ENCODE peak calls at places on chromosomes 11 and 22, in ten cellular contexts. One of them, this sample, is unnamed.

GRCh38 chr22:30970356-30970746 is 1.3 kb downstream of the TUG1 start:
- DNase-seq in RWPE1: no peak
- DNase-seq in NCI-H1105 treated with DMSO at 0.1 percent for 48 hours: no peak
- DNase-seq in CD8-positive, alpha-beta T cell: no peak
- DNase-seq in AG20443: no peak
- DNase-seq in AG04450: no peak
- DNase-seq in neural crest cell: no peak
- DNase-seq in activated naive CD4-positive, alpha-beta T cell treated with anti-CD3 and anti-CD28 coated beads, Interleukin-2, amount 10 ng/mL, durations not matched to agents 7 days and 5 days: no peak
- DNase-seq in EH: no peak
- DNase-seq in ELF-1: no peak
- DNase-seq in this sample: no peak

GRCh38 chr11:46529086-46529905 is 64.5 kb downstream of the AMBRA1 start:
- DNase-seq in NCI-H1105 treated with DMSO at 0.1 percent for 48 hours: peak
- DNase-seq in ELF-1: peak
- DNase-seq in AG04450: no peak
- DNase-seq in CD8-positive, alpha-beta T cell: peak
- DNase-seq in neural crest cell: peak
- DNase-seq in activated naive CD4-positive, alpha-beta T cell treated with anti-CD3 and anti-CD28 coated beads, Interleukin-2, amount 10 ng/mL, durations not matched to agents 7 days and 5 days: peak
- DNase-seq in RWPE1: peak
- DNase-seq in EH: peak
- DNase-seq in AG20443: peak
- DNase-seq in this sample: peak

GRCh38 chr22:18906896-18907295 is 776 bp downstream of the DGCR6 start:
- DNase-seq in CD8-positive, alpha-beta T cell: no peak
- DNase-seq in neural crest cell: no peak
- DNase-seq in EH: no peak
- DNase-seq in activated naive CD4-positive, alpha-beta T cell treated with anti-CD3 and anti-CD28 coated beads, Interleukin-2, amount 10 ng/mL, durations not matched to agents 7 days and 5 days: no peak
- DNase-seq in AG20443: no peak
- DNase-seq in NCI-H1105 treated with DMSO at 0.1 percent for 48 hours: no peak
- DNase-seq in ELF-1: no peak
- DNase-seq in AG04450: no peak
- DNase-seq in RWPE1: no peak
- DNase-seq in this sample: no peak

GRCh38 chr11:67400251-67400941 is 1.3 kb downstream of the PPP1CA start:
- DNase-seq in AG04450: no peak
- DNase-seq in activated naive CD4-positive, alpha-beta T cell treated with anti-CD3 and anti-CD28 coated beads, Interleukin-2, amount 10 ng/mL, durations not matched to agents 7 days and 5 days: no peak
- DNase-seq in neural crest cell: no peak
- DNase-seq in ELF-1: peak
- DNase-seq in EH: no peak
- DNase-seq in NCI-H1105 treated with DMSO at 0.1 percent for 48 hours: no peak
- DNase-seq in AG20443: no peak
- DNase-seq in RWPE1: no peak
- DNase-seq in CD8-positive, alpha-beta T cell: no peak
- DNase-seq in this sample: no peak

GRCh38 chr11:67491276-67492068 is 8.6 kb downstream of the AIP start:
- DNase-seq in CD8-positive, alpha-beta T cell: no peak
- DNase-seq in activated naive CD4-positive, alpha-beta T cell treated with anti-CD3 and anti-CD28 coated beads, Interleukin-2, amount 10 ng/mL, durations not matched to agents 7 days and 5 days: no peak
- DNase-seq in AG20443: no peak
- DNase-seq in ELF-1: no peak
- DNase-seq in neural crest cell: no peak
- DNase-seq in EH: no peak
- DNase-seq in AG04450: no peak
- DNase-seq in NCI-H1105 treated with DMSO at 0.1 percent for 48 hours: no peak
- DNase-seq in RWPE1: no peak
- DNase-seq in this sample: no peak

GRCh38 chr11:32229566-32230240 is 138.8 kb downstream of the RCN1 start:
- DNase-seq in AG20443: no peak
- DNase-seq in neural crest cell: no peak
- DNase-seq in ELF-1: no peak
- DNase-seq in EH: no peak
- DNase-seq in AG04450: no peak
- DNase-seq in CD8-positive, alpha-beta T cell: no peak
- DNase-seq in RWPE1: no peak
- DNase-seq in activated naive CD4-positive, alpha-beta T cell treated with anti-CD3 and anti-CD28 coated beads, Interleukin-2, amount 10 ng/mL, durations not matched to agents 7 days and 5 days: no peak
- DNase-seq in NCI-H1105 treated with DMSO at 0.1 percent for 48 hours: no peak
- DNase-seq in this sample: no peak

GRCh38 chr11:119704849-119705248 is 24.2 kb downstream of the NECTIN1 start:
- DNase-seq in EH: no peak
- DNase-seq in AG04450: no peak
- DNase-seq in ELF-1: no peak
- DNase-seq in CD8-positive, alpha-beta T cell: no peak
- DNase-seq in RWPE1: no peak
- DNase-seq in neural crest cell: no peak
- DNase-seq in NCI-H1105 treated with DMSO at 0.1 percent for 48 hours: no peak
- DNase-seq in activated naive CD4-positive, alpha-beta T cell treated with anti-CD3 and anti-CD28 coated beads, Interleukin-2, amount 10 ng/mL, durations not matched to agents 7 days and 5 days: no peak
- DNase-seq in AG20443: no peak
- DNase-seq in this sample: no peak

GRCh38 chr11:126132319-126132718 is 69.7 kb upstream of the CDON start:
- DNase-seq in AG04450: no peak
- DNase-seq in EH: peak
- DNase-seq in RWPE1: peak
- DNase-seq in AG20443: peak
- DNase-seq in ELF-1: peak
- DNase-seq in CD8-positive, alpha-beta T cell: no peak
- DNase-seq in activated naive CD4-positive, alpha-beta T cell treated with anti-CD3 and anti-CD28 coated beads, Interleukin-2, amount 10 ng/mL, durations not matched to agents 7 days and 5 days: no peak
- DNase-seq in NCI-H1105 treated with DMSO at 0.1 percent for 48 hours: no peak
- DNase-seq in neural crest cell: no peak
- DNase-seq in this sample: no peak

GRCh38 chr22:41929158-41929896 is 2.7 kb upstream of the TNFRSF13C start:
- DNase-seq in NCI-H1105 treated with DMSO at 0.1 percent for 48 hours: no peak
- DNase-seq in CD8-positive, alpha-beta T cell: no peak
- DNase-seq in neural crest cell: no peak
- DNase-seq in activated naive CD4-positive, alpha-beta T cell treated with anti-CD3 and anti-CD28 coated beads, Interleukin-2, amount 10 ng/mL, durations not matched to agents 7 days and 5 days: no peak
- DNase-seq in AG04450: no peak
- DNase-seq in ELF-1: no peak
- DNase-seq in AG20443: no peak
- DNase-seq in EH: no peak
- DNase-seq in RWPE1: no peak
- DNase-seq in this sample: no peak

GRCh38 chr11:47156333-47156732 is 20.3 kb downstream of the ARFGAP2 start:
- DNase-seq in RWPE1: no peak
- DNase-seq in EH: no peak
- DNase-seq in AG04450: no peak
- DNase-seq in activated naive CD4-positive, alpha-beta T cell treated with anti-CD3 and anti-CD28 coated beads, Interleukin-2, amount 10 ng/mL, durations not matched to agents 7 days and 5 days: no peak
- DNase-seq in NCI-H1105 treated with DMSO at 0.1 percent for 48 hours: no peak
- DNase-seq in neural crest cell: no peak
- DNase-seq in AG20443: no peak
- DNase-seq in CD8-positive, alpha-beta T cell: no peak
- DNase-seq in ELF-1: no peak
- DNase-seq in this sample: no peak

GRCh38 chr22:26474687-26475086 is 8.9 kb downstream of the HPS4 start:
- DNase-seq in RWPE1: no peak
- DNase-seq in AG04450: no peak
- DNase-seq in CD8-positive, alpha-beta T cell: no peak
- DNase-seq in activated naive CD4-positive, alpha-beta T cell treated with anti-CD3 and anti-CD28 coated beads, Interleukin-2, amount 10 ng/mL, durations not matched to agents 7 days and 5 days: no peak
- DNase-seq in neural crest cell: no peak
- DNase-seq in NCI-H1105 treated with DMSO at 0.1 percent for 48 hours: no peak
- DNase-seq in AG20443: no peak
- DNase-seq in EH: peak
- DNase-seq in ELF-1: no peak
- DNase-seq in this sample: no peak

GRCh38 chr11:111573821-111574249 is 28.4 kb upstream of the SIK2 start:
- DNase-seq in ELF-1: no peak
- DNase-seq in CD8-positive, alpha-beta T cell: no peak
- DNase-seq in AG20443: peak
- DNase-seq in EH: peak
- DNase-seq in neural crest cell: no peak
- DNase-seq in activated naive CD4-positive, alpha-beta T cell treated with anti-CD3 and anti-CD28 coated beads, Interleukin-2, amount 10 ng/mL, durations not matched to agents 7 days and 5 days: no peak
- DNase-seq in RWPE1: no peak
- DNase-seq in NCI-H1105 treated with DMSO at 0.1 percent for 48 hours: no peak
- DNase-seq in AG04450: no peak
- DNase-seq in this sample: no peak

GRCh38 chr22:46053563-46054090 is 76.7 kb upstream of the WNT7B start:
- DNase-seq in CD8-positive, alpha-beta T cell: peak
- DNase-seq in RWPE1: peak
- DNase-seq in AG20443: peak
- DNase-seq in ELF-1: no peak
- DNase-seq in AG04450: no peak
- DNase-seq in neural crest cell: no peak
- DNase-seq in activated naive CD4-positive, alpha-beta T cell treated with anti-CD3 and anti-CD28 coated beads, Interleukin-2, amount 10 ng/mL, durations not matched to agents 7 days and 5 days: peak
- DNase-seq in EH: peak
- DNase-seq in NCI-H1105 treated with DMSO at 0.1 percent for 48 hours: peak
- DNase-seq in this sample: peak

GRCh38 chr11:128214263-128214662 is 373.1 kb downstream of the ETS1 start:
- DNase-seq in ELF-1: no peak
- DNase-seq in AG04450: no peak
- DNase-seq in EH: no peak
- DNase-seq in neural crest cell: no peak
- DNase-seq in NCI-H1105 treated with DMSO at 0.1 percent for 48 hours: no peak
- DNase-seq in CD8-positive, alpha-beta T cell: no peak
- DNase-seq in activated naive CD4-positive, alpha-beta T cell treated with anti-CD3 and anti-CD28 coated beads, Interleukin-2, amount 10 ng/mL, durations not matched to agents 7 days and 5 days: no peak
- DNase-seq in AG20443: no peak
- DNase-seq in RWPE1: no peak
- DNase-seq in this sample: no peak

GRCh38 chr11:11782532-11783110 is 59.2 kb upstream of the USP47 start:
- DNase-seq in neural crest cell: no peak
- DNase-seq in AG04450: no peak
- DNase-seq in RWPE1: no peak
- DNase-seq in EH: no peak
- DNase-seq in CD8-positive, alpha-beta T cell: no peak
- DNase-seq in AG20443: no peak
- DNase-seq in NCI-H1105 treated with DMSO at 0.1 percent for 48 hours: peak
- DNase-seq in activated naive CD4-positive, alpha-beta T cell treated with anti-CD3 and anti-CD28 coated beads, Interleukin-2, amount 10 ng/mL, durations not matched to agents 7 days and 5 days: no peak
- DNase-seq in ELF-1: no peak
- DNase-seq in this sample: no peak

GRCh38 chr11:22510010-22510409 is 115.6 kb downstream of the FANCF start:
- DNase-seq in activated naive CD4-positive, alpha-beta T cell treated with anti-CD3 and anti-CD28 coated beads, Interleukin-2, amount 10 ng/mL, durations not matched to agents 7 days and 5 days: no peak
- DNase-seq in EH: no peak
- DNase-seq in neural crest cell: no peak
- DNase-seq in AG20443: no peak
- DNase-seq in AG04450: no peak
- DNase-seq in CD8-positive, alpha-beta T cell: no peak
- DNase-seq in ELF-1: no peak
- DNase-seq in RWPE1: no peak
- DNase-seq in NCI-H1105 treated with DMSO at 0.1 percent for 48 hours: no peak
- DNase-seq in this sample: no peak

This sample was measured in natural killer cell.